ENCODE peak calls at places on chromosome 5, in six cellular contexts. I, N, R, Y, F and S are unnamed samples.

GRCh38 chr5:172678902-172679301 is 37.8 kb downstream of the NEURL1B start:
- DNase-seq in Y (peak; percentile 67), F (peak; percentile 54), R (peak; percentile 88), N (no peak), I (no peak), S (peak; percentile 36)

GRCh38 chr5:149207821-149208220 is 63.8 kb upstream of the AFAP1L1 start:
- DNase-seq in N (no peak), Y (no peak), F (no peak), I (no peak), R (no peak), S (no peak)

GRCh38 chr5:120848883-120849282 is 384.8 kb downstream of the PRR16 start:
- DNase-seq in I (no peak), N (peak; percentile 61), R (no peak), F (no peak), Y (no peak), S (no peak)

GRCh38 chr5:131671994-131672655 is 37.1 kb upstream of the RAPGEF6 start:
- DNase-seq in R (no peak), Y (no peak), I (peak; percentile 41), F (no peak), N (peak; percentile 6), S (no peak)

GRCh38 chr5:15615859-15616258 is 115.9 kb downstream of the FBXL7 start:
- DNase-seq in Y (no peak), I (no peak), N (no peak), F (no peak), R (no peak), S (no peak)

GRCh38 chr5:178632305-178632704 is 5.5 kb upstream of the CLK4 start:
- DNase-seq in Y (no peak), I (no peak), N (no peak), R (no peak), F (no peak), S (no peak)

GRCh38 chr5:96597441-96598020 is 64.6 kb upstream of the CAST start:
- DNase-seq in I (peak; percentile 32), N (no peak), R (no peak), Y (no peak), F (no peak), S (no peak)

GRCh38 chr5:108619815-108620214 is 127.9 kb upstream of the FER start:
- DNase-seq in R (no peak), Y (no peak), I (no peak), N (no peak), F (no peak), S (no peak)

GRCh38 chr5:67404261-67405100 is 207.9 kb upstream of the CD180 start:
- DNase-seq in Y (no peak), N (no peak), R (no peak), I (peak; percentile 90), F (no peak), S (no peak)

GRCh38 chr5:100553209-100553608 is 18.0 kb downstream of the FAM174A start:
- DNase-seq in F (no peak), Y (no peak), R (no peak), I (no peak), N (no peak), S (no peak)

GRCh38 chr5:60740322-60740721 is 40.4 kb upstream of the DEPDC1B start:
- DNase-seq in F (no peak), Y (no peak), N (no peak), R (no peak), I (no peak), S (no peak)

GRCh38 chr5:25694805-25695204 is 1050.0 kb upstream of the CDH10 start:
- DNase-seq in R (no peak), N (no peak), F (no peak), I (no peak), Y (no peak), S (no peak)

GRCh38 chr5:1471240-1471853 is 26.1 kb upstream of the SLC6A3 start:
- DNase-seq in N (no peak), Y (no peak), R (no peak), F (no peak), I (no peak), S (no peak)

GRCh38 chr5:157591766-157592165 is 16.2 kb upstream of the ADAM19 start:
- DNase-seq in R (no peak), Y (no peak), F (no peak), N (no peak), I (no peak), S (no peak)

GRCh38 chr5:124553911-124554310 is 192.5 kb downstream of the ZNF608 start:
- DNase-seq in Y (no peak), R (no peak), I (no peak), N (no peak), F (no peak), S (no peak)

GRCh38 chr5:18977880-18978279 is 1010.1 kb downstream of the CDH18 start:
- DNase-seq in N (no peak), R (no peak), F (no peak), I (no peak), Y (no peak), S (no peak)

GRCh38 chr5:143271431-143271830 is 132.1 kb downstream of the NR3C1 start:
- DNase-seq in I (no peak), R (no peak), N (no peak), Y (no peak), F (no peak), S (no peak)

GRCh38 chr5:33299621-33300208 is 141.1 kb upstream of the TARS1 start:
- DNase-seq in I (peak; percentile 79), Y (peak; percentile 15), R (no peak), F (peak; percentile 20), N (peak; percentile 44), S (no peak)

GRCh38 chr5:14268236-14268701 is 125.1 kb downstream of the TRIO start:
- DNase-seq in Y (no peak), F (no peak), R (no peak), N (no peak), I (peak; percentile 77), S (no peak)

GRCh38 chr5:123549256-123549904 is 37.4 kb downstream of the CSNK1G3 start:
- DNase-seq in F (no peak), R (no peak), I (no peak), N (no peak), Y (peak; percentile 34), S (no peak)

GRCh38 chr5:175738126-175738525 is 80.3 kb downstream of the HRH2 start:
- DNase-seq in Y (no peak), F (no peak), R (no peak), N (no peak), I (no peak), S (no peak)

GRCh38 chr5:136188859-136189258 is 4.1 kb downstream of the SMIM32 start:
- DNase-seq in I (no peak), N (no peak), R (no peak), Y (no peak), F (no peak), S (no peak)

GRCh38 chr5:6644841-6645240 is 11.6 kb downstream of the SRD5A1 start:
- DNase-seq in F (no peak), I (no peak), N (no peak), Y (no peak), R (no peak), S (no peak)

GRCh38 chr5:107466233-107466769 is 204.4 kb downstream of the EFNA5 start:
- DNase-seq in R (no peak), F (no peak), I (peak; percentile 69), N (peak; percentile 68), Y (no peak), S (no peak)

GRCh38 chr5:62354028-62354874 is 48.2 kb downstream of the KIF2A start:
- DNase-seq in R (no peak), F (peak; percentile 44), Y (no peak), N (peak; percentile 51), I (peak; percentile 76), S (no peak)

GRCh38 chr5:40446910-40447309 is 232.8 kb upstream of the PTGER4 start:
- DNase-seq in I (peak; percentile 48), R (no peak), N (no peak), F (no peak), Y (no peak), S (no peak)
- TF ChIP-seq POLR2AphosphoS5 in I (no peak), R (no peak), N (no peak), F (no peak), Y (no peak), S (no peak)

DNA sequence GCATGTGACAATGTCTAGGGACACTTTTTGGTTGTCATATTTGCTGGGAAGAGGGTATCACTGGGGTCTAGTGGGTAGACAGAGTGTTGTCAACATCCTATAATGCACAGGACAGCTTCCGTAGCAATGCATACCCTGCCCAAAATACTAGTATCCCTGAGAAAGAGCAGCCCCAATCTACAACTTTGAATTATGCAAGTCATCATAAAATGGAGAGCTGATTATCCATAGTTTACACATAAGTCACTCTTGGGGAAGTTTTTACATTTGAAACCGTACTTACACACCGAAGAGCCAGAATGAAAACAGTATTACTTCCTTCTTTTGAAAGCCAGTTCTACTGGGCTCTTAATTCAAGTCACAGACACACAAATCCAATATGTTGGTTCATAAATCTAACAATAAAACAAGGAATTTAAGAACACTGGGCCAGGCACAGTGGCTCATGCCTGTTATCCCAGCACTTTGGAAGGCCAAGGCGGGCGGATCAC is 21.6 kb downstream of the RNF145 start:
- DNase-seq in I (no peak), F (no peak), R (no peak), Y (no peak), N (no peak), S (no peak)
- H3K27ac ChIP-seq in I (no peak overlapping the region), F (peak overlapping the region; percentile 14), R (no peak overlapping the region), Y (no peak overlapping the region), N (no peak overlapping the region), S (peak overlapping the region; percentile 24)

GRCh38 chr5:151612689-151613427 is 21.7 kb upstream of the FAT2 start:
- DNase-seq in R (no peak), F (no peak), Y (no peak), I (no peak), N (no peak), S (no peak)

GRCh38 chr5:151608522-151608921 is 17.4 kb upstream of the FAT2 start:
- DNase-seq in R (no peak), N (no peak), F (no peak), Y (no peak), I (no peak), S (no peak)

GRCh38 chr5:151607304-151607703 is 16.2 kb upstream of the FAT2 start:
- DNase-seq in I (no peak), F (no peak), Y (no peak), N (no peak), R (no peak), S (no peak)

GRCh38 chr5:151614565-151614964 is 23.4 kb upstream of the FAT2 start:
- DNase-seq in F (no peak), R (no peak), I (no peak), N (no peak), Y (no peak), S (no peak)

DNA sequence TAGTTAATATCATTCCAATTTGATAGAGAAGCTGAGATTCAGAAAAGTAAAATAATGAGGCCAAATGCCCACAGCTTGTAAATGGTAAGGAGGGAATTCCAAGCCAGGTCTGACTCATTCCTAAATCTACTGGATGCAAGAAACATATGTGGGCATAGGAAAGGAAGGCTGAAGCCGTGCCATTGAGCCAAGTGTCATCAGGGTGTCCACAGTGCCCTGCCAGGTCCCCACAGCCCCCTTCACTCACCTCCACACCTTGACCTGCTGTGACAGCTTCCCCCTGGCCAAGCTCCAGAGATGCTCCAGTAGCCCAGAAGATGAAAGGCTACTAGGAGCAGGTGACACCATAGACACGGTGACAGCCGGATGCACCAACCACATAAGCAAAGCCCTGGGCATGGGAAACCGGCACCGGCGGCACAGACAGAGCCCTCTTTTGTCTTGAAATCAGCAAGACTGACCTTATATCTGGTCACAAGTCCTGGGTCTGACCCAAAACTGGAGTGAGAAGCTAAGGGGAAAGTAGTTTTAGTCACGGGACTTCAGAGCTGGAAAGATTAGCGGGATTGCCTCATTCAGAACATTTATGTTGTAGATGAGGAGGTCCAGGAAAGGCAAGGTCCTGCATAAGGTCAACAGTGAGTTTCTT is 20.1 kb upstream of the FAT2 start:
- DNase-seq in N (no peak), F (no peak), Y (no peak), R (no peak), I (no peak), S (no peak)
- TF ChIP-seq POLR2AphosphoS5 in N (no peak), F (no peak), Y (no peak), R (no peak), I (no peak), S (no peak)

GRCh38 chr5:137847699-137848098 is 20.0 kb upstream of the MYOT start:
- DNase-seq in I (no peak), R (no peak), Y (no peak), N (no peak), F (no peak), S (no peak)
- H3K27ac ChIP-seq in I (no peak overlapping the region), R (no peak overlapping the region), Y (no peak overlapping the region), N (no peak overlapping the region), F (no peak overlapping the region), S (no peak overlapping the region)